ENCODE peak calls at places on chromosomes 1 and 21, in four cellular contexts. B is GM12878, Q is fibroblast of lung, W is RWPE1. G is an unnamed sample.

GRCh38 chr1:156811171-156811570 is 5.5 kb downstream of the SH2D2A start:
- DNase-seq in B (no peak), Q (no peak), W (no peak), G (no peak)

GRCh38 chr1:172089768-172090510 is 248.6 kb downstream of the DNM3 start:
- DNase-seq in B (peak), Q (peak), W (peak), G (no peak)

GRCh38 chr1:204573563-204573925 is 57.3 kb downstream of the MDM4 start:
- DNase-seq in B (no peak), Q (no peak), W (peak), G (no peak)

GRCh38 chr1:53265581-53265980 is 27.3 kb upstream of the MAGOH start:
- DNase-seq in B (no peak), Q (no peak), W (no peak), G (no peak)

GRCh38 chr1:34781844-34782391 is 904 bp downstream of the GJB3 start:
- DNase-seq in B (no peak), Q (no peak), W (peak), G (no peak)

GRCh38 chr1:156356875-156357534 is 12.0 kb upstream of the RHBG start:
- DNase-seq in B (no peak), Q (no peak), W (peak), G (no peak)

GRCh38 chr1:22241250-22241649 is 98.4 kb upstream of the WNT4 start:
- DNase-seq in B (no peak), Q (no peak), W (no peak), G (no peak)

GRCh38 chr1:101257500-101258325 is 20.9 kb downstream of the S1PR1 start:
- DNase-seq in B (peak), Q (no peak), W (no peak), G (no peak)

GRCh38 chr1:210499956-210500355 is 171.3 kb downstream of the HHAT start:
- DNase-seq in B (no peak), Q (no peak), W (no peak), G (no peak)

GRCh38 chr1:109191377-109191776 is 22.3 kb upstream of the SARS1 start:
- DNase-seq in B (no peak), Q (no peak), W (no peak), G (no peak)

GRCh38 chr1:53896673-53897229 is 2.8 kb downstream of the DIO1 start:
- DNase-seq in B (no peak), Q (peak), W (no peak), G (no peak)

GRCh38 chr21:39315603-39316002 is 2.2 kb upstream of the BRWD1 start:
- DNase-seq in B (no peak), Q (no peak), W (no peak), G (no peak)

GRCh38 chr1:85321237-85321964 is 45.0 kb upstream of the BCL10 start:
- DNase-seq in B (no peak), Q (peak), W (no peak), G (no peak)

GRCh38 chr21:45378258-45378966 is 26.6 kb upstream of the COL18A1 start:
- DNase-seq in B (no peak), Q (peak), W (no peak), G (no peak)

GRCh38 chr1:41537788-41538351 is 53.4 kb upstream of the EDN2 start:
- DNase-seq in B (no peak), Q (peak), W (no peak), G (no peak)

GRCh38 chr1:87331319-87332269 is 2.9 kb downstream of the LMO4 start:
- DNase-seq in B (no peak), Q (peak), W (peak), G (peak)

GRCh38 chr1:99527078-99527477 is 118.8 kb upstream of the PALMD start:
- DNase-seq in B (no peak), Q (peak), W (peak), G (no peak)

GRCh38 chr1:182861994-182862393 is 22.8 kb downstream of the DHX9 start:
- DNase-seq in B (no peak), Q (no peak), W (no peak), G (no peak)

GRCh38 chr1:110912784-110913183 is 39.8 kb downstream of the CD53 start:
- DNase-seq in B (no peak), Q (no peak), W (no peak), G (no peak)

GRCh38 chr1:228494970-228495853 is 8.0 kb downstream of the RNF187 start:
- DNase-seq in B (no peak), Q (no peak), W (no peak), G (no peak)

GRCh38 chr1:61496501-61496900 is 228.4 kb downstream of the TM2D1 start:
- DNase-seq in B (no peak), Q (no peak), W (peak), G (peak)

GRCh38 chr21:46151989-46152938 is 3.1 kb downstream of the FTCD start:
- DNase-seq in B (no peak), Q (no peak), W (no peak), G (no peak)

GRCh38 chr1:92961896-92962752 is 862 bp upstream of the DIPK1A start:
- DNase-seq in B (peak), Q (peak), W (peak), G (peak)

GRCh38 chr21:43835061-43835460 is 30.0 kb upstream of the AGPAT3 start:
- DNase-seq in B (no peak), Q (no peak), W (no peak), G (no peak)

GRCh38 chr1:59353453-59353852 is 56.6 kb downstream of the FGGY start:
- DNase-seq in B (no peak), Q (no peak), W (no peak), G (no peak)

GRCh38 chr21:41631564-41632461 is 123.9 kb upstream of the TMPRSS2 start:
- DNase-seq in B (no peak), Q (peak), W (peak), G (peak)
- H3K27ac ChIP-seq in B (no peak), Q (no peak), W (peak), G (peak)

GRCh38 chr1:203161175-203161574 is 14.5 kb downstream of the MYBPH start:
- DNase-seq in B (no peak), Q (no peak), W (no peak), G (no peak)

GRCh38 chr1:203161703-203162102 is 13.9 kb downstream of the MYBPH start:
- DNase-seq in B (no peak), Q (no peak), W (no peak), G (no peak)

GRCh38 chr1:203158967-203159665 is 16.5 kb downstream of the MYBPH start:
- DNase-seq in B (no peak), Q (no peak), W (no peak), G (no peak)

GRCh38 chr1:203158423-203158822 is 17.2 kb downstream of the MYBPH start:
- DNase-seq in B (no peak), Q (no peak), W (no peak), G (no peak)

GRCh38 chr1:203159844-203160243 is 15.8 kb downstream of the MYBPH start:
- DNase-seq in B (no peak), Q (no peak), W (no peak), G (no peak)
- H3K27ac ChIP-seq in B (no peak), Q (no peak), W (no peak), G (no peak)

GRCh38 chr1:202964755-202965440 is 2.2 kb downstream of the CYB5R1 start:
- DNase-seq in B (no peak), Q (no peak), W (peak), G (peak)
- H3K27ac ChIP-seq in B (no peak), Q (no peak), W (peak), G (peak)

DNA sequence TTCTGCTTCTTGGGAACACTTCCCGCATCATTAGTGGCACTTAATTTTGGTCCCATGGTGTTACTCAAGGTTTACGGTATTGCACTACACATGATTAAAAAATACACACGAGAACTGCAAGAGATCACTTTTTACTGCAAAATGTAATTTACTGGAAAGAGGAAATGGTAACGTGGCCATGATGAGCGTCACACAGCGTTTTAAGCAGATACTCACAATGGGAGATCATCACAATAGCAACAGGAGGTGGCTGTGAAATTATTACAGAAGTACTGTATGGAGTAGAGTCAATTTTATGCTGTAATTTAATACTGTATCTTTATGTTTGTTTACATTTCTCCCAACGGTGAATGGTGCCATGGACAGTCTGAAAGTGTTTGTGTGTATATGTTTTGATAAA is 1510.3 kb downstream of the AMY1C start:
- DNase-seq in B (no peak), Q (no peak), W (no peak), G (no peak)
- H3K27ac ChIP-seq in B (no peak), Q (no peak), W (no peak), G (no peak)